ENCODE peak calls at places on chromosomes 6 and 20, in five cellular contexts. One of them, this sample, is unnamed.

GRCh38 chr20:5002077-5002413 is 735 bp upstream of the SLC23A2 start:
- DNase-seq in activated CD8-positive, alpha-beta memory T cell treated with anti-CD3 and anti-CD28 coated beads for 4 hours: no peak
- DNase-seq in H54: no peak
- DNase-seq in epithelial cell of esophagus: no peak
- DNase-seq in A549: no peak
- DNase-seq in this sample: no peak

GRCh38 chr6:89443658-89444057 is 10.7 kb downstream of the ANKRD6 start:
- DNase-seq in activated CD8-positive, alpha-beta memory T cell treated with anti-CD3 and anti-CD28 coated beads for 4 hours: no peak
- DNase-seq in H54: no peak
- DNase-seq in epithelial cell of esophagus: no peak
- DNase-seq in A549: no peak
- DNase-seq in this sample: no peak

GRCh38 chr6:133286765-133287164 is 45.6 kb downstream of the EYA4 start:
- DNase-seq in activated CD8-positive, alpha-beta memory T cell treated with anti-CD3 and anti-CD28 coated beads for 4 hours: no peak
- DNase-seq in H54: no peak
- DNase-seq in epithelial cell of esophagus: peak; percentile 11
- DNase-seq in A549: no peak
- DNase-seq in this sample: no peak

GRCh38 chr6:128617285-128617684 is 96.9 kb upstream of the PTPRK start:
- DNase-seq in activated CD8-positive, alpha-beta memory T cell treated with anti-CD3 and anti-CD28 coated beads for 4 hours: no peak
- DNase-seq in H54: no peak
- DNase-seq in epithelial cell of esophagus: no peak
- DNase-seq in A549: no peak
- DNase-seq in this sample: no peak

GRCh38 chr6:165837948-165838745 is 175.1 kb upstream of the PDE10A start:
- DNase-seq in activated CD8-positive, alpha-beta memory T cell treated with anti-CD3 and anti-CD28 coated beads for 4 hours: no peak
- DNase-seq in H54: no peak
- DNase-seq in epithelial cell of esophagus: no peak
- DNase-seq in A549: no peak
- DNase-seq in this sample: no peak

GRCh38 chr6:8556370-8557018 is 121.1 kb upstream of the SLC35B3 start:
- DNase-seq in activated CD8-positive, alpha-beta memory T cell treated with anti-CD3 and anti-CD28 coated beads for 4 hours: no peak
- DNase-seq in H54: no peak
- DNase-seq in epithelial cell of esophagus: peak; percentile 93
- DNase-seq in A549: peak; percentile 10
- DNase-seq in this sample: no peak

GRCh38 chr6:106026748-106027147 is 59.4 kb upstream of the PRDM1 start:
- DNase-seq in activated CD8-positive, alpha-beta memory T cell treated with anti-CD3 and anti-CD28 coated beads for 4 hours: no peak
- DNase-seq in H54: peak; percentile 2
- DNase-seq in epithelial cell of esophagus: no peak
- DNase-seq in A549: no peak
- DNase-seq in this sample: no peak

GRCh38 chr20:25629816-25630499 is 6.1 kb upstream of the NANP start:
- DNase-seq in activated CD8-positive, alpha-beta memory T cell treated with anti-CD3 and anti-CD28 coated beads for 4 hours: no peak
- DNase-seq in H54: no peak
- DNase-seq in epithelial cell of esophagus: no peak
- DNase-seq in A549: no peak
- DNase-seq in this sample: no peak

GRCh38 chr6:133749427-133749826 is 139.5 kb upstream of the TCF21 start:
- DNase-seq in activated CD8-positive, alpha-beta memory T cell treated with anti-CD3 and anti-CD28 coated beads for 4 hours: no peak
- DNase-seq in H54: no peak
- DNase-seq in epithelial cell of esophagus: no peak
- DNase-seq in A549: no peak
- DNase-seq in this sample: no peak

GRCh38 chr6:97322226-97322625 is 39.2 kb upstream of the MMS22L start:
- DNase-seq in activated CD8-positive, alpha-beta memory T cell treated with anti-CD3 and anti-CD28 coated beads for 4 hours: no peak
- DNase-seq in H54: no peak
- DNase-seq in epithelial cell of esophagus: peak; percentile 37
- DNase-seq in A549: no peak
- DNase-seq in this sample: no peak

GRCh38 chr6:27605401-27606342 is 132.8 kb upstream of the ZNF184 start:
- DNase-seq in activated CD8-positive, alpha-beta memory T cell treated with anti-CD3 and anti-CD28 coated beads for 4 hours: no peak
- DNase-seq in H54: no peak
- DNase-seq in epithelial cell of esophagus: peak; percentile 82
- DNase-seq in A549: no peak
- DNase-seq in this sample: no peak

GRCh38 chr20:33281550-33282146 is 1.4 kb upstream of the BPIFB1 start:
- DNase-seq in activated CD8-positive, alpha-beta memory T cell treated with anti-CD3 and anti-CD28 coated beads for 4 hours: no peak
- DNase-seq in H54: no peak
- DNase-seq in epithelial cell of esophagus: no peak
- DNase-seq in A549: no peak
- DNase-seq in this sample: no peak

GRCh38 chr20:1872456-1873183 is 22.6 kb upstream of the SIRPA start:
- DNase-seq in activated CD8-positive, alpha-beta memory T cell treated with anti-CD3 and anti-CD28 coated beads for 4 hours: no peak
- DNase-seq in H54: no peak
- DNase-seq in epithelial cell of esophagus: peak; percentile 62
- DNase-seq in A549: no peak
- DNase-seq in this sample: no peak

GRCh38 chr20:59148713-59149493 is 14.7 kb upstream of the ZNF831 start:
- DNase-seq in activated CD8-positive, alpha-beta memory T cell treated with anti-CD3 and anti-CD28 coated beads for 4 hours: no peak
- DNase-seq in H54: no peak
- DNase-seq in epithelial cell of esophagus: no peak
- DNase-seq in A549: no peak
- DNase-seq in this sample: no peak

GRCh38 chr6:108736832-108737231 is 111.4 kb upstream of the ARMC2 start:
- DNase-seq in activated CD8-positive, alpha-beta memory T cell treated with anti-CD3 and anti-CD28 coated beads for 4 hours: no peak
- DNase-seq in H54: peak; percentile 28
- DNase-seq in epithelial cell of esophagus: peak; percentile 95
- DNase-seq in A549: peak; percentile 26
- DNase-seq in this sample: no peak

GRCh38 chr6:69880570-69880969 is 14.2 kb downstream of the COL19A1 start:
- DNase-seq in activated CD8-positive, alpha-beta memory T cell treated with anti-CD3 and anti-CD28 coated beads for 4 hours: no peak
- DNase-seq in H54: no peak
- DNase-seq in epithelial cell of esophagus: no peak
- DNase-seq in A549: no peak
- DNase-seq in this sample: no peak

GRCh38 chr20:54153041-54153327 is 20.8 kb downstream of the CYP24A1 start:
- DNase-seq in activated CD8-positive, alpha-beta memory T cell treated with anti-CD3 and anti-CD28 coated beads for 4 hours: no peak
- DNase-seq in H54: no peak
- DNase-seq in epithelial cell of esophagus: no peak
- DNase-seq in A549: no peak
- DNase-seq in this sample: no peak

GRCh38 chr6:141484726-141485125 is 648.0 kb upstream of the GJE1 start:
- DNase-seq in activated CD8-positive, alpha-beta memory T cell treated with anti-CD3 and anti-CD28 coated beads for 4 hours: no peak
- DNase-seq in H54: no peak
- DNase-seq in epithelial cell of esophagus: peak; percentile 26
- DNase-seq in A549: no peak
- DNase-seq in this sample: no peak

GRCh38 chr6:167056370-167056769 is 57.2 kb downstream of the CEP43 start:
- DNase-seq in activated CD8-positive, alpha-beta memory T cell treated with anti-CD3 and anti-CD28 coated beads for 4 hours: no peak
- DNase-seq in H54: no peak
- DNase-seq in epithelial cell of esophagus: no peak
- DNase-seq in A549: no peak
- DNase-seq in this sample: no peak

GRCh38 chr6:56550307-56550706 is 92.4 kb downstream of the DST start:
- DNase-seq in activated CD8-positive, alpha-beta memory T cell treated with anti-CD3 and anti-CD28 coated beads for 4 hours: no peak
- DNase-seq in H54: no peak
- DNase-seq in epithelial cell of esophagus: no peak
- DNase-seq in A549: no peak
- DNase-seq in this sample: no peak

GRCh38 chr6:109236140-109237081 is 141.1 kb downstream of the CEP57L1 start:
- DNase-seq in activated CD8-positive, alpha-beta memory T cell treated with anti-CD3 and anti-CD28 coated beads for 4 hours: no peak
- DNase-seq in H54: no peak
- DNase-seq in epithelial cell of esophagus: no peak
- DNase-seq in A549: no peak
- DNase-seq in this sample: no peak

GRCh38 chr6:163387317-163387716 is 27.2 kb upstream of the QKI start:
- DNase-seq in activated CD8-positive, alpha-beta memory T cell treated with anti-CD3 and anti-CD28 coated beads for 4 hours: no peak
- DNase-seq in H54: no peak
- DNase-seq in epithelial cell of esophagus: peak; percentile 87
- DNase-seq in A549: no peak
- DNase-seq in this sample: no peak

GRCh38 chr6:72704979-72705378 is 83.1 kb downstream of the KCNQ5 start:
- DNase-seq in activated CD8-positive, alpha-beta memory T cell treated with anti-CD3 and anti-CD28 coated beads for 4 hours: no peak
- DNase-seq in H54: no peak
- DNase-seq in epithelial cell of esophagus: peak; percentile 27
- DNase-seq in A549: no peak
- DNase-seq in this sample: no peak

GRCh38 chr6:43481591-43482242 is 4.3 kb downstream of the TJAP1 start:
- DNase-seq in activated CD8-positive, alpha-beta memory T cell treated with anti-CD3 and anti-CD28 coated beads for 4 hours: no peak
- DNase-seq in H54: no peak
- DNase-seq in epithelial cell of esophagus: peak; percentile 94
- DNase-seq in A549: no peak
- DNase-seq in this sample: no peak

GRCh38 chr20:31836853-31837608 is 8.4 kb downstream of the FOXS1 start:
- DNase-seq in activated CD8-positive, alpha-beta memory T cell treated with anti-CD3 and anti-CD28 coated beads for 4 hours: no peak
- DNase-seq in H54: no peak
- DNase-seq in epithelial cell of esophagus: no peak
- DNase-seq in A549: no peak
- DNase-seq in this sample: no peak